ENCODE peak calls at places on chromosomes 16 and 17, in ten cellular contexts. E is head of caudate nucleus; S is activated CD4-positive, alpha-beta T cell treated with anti-CD3 and anti-CD28 coated beads, Interleukin-2, amount 10 ng/mL, durations not matched to agents 7 days and 5 days; F is lung; U is H4; K is stimulated activated CD4-positive, alpha-beta T cell treated with anti-CD3 and anti-CD28 coated beads, Interleukin-15, amount 100 ng/mL, for 48 hours; A is NCI-H1092 treated with DMSO at 0.1 percent for 48 hours; T is GM03348; J is sciatic nerve; V is KG1. Z is an unnamed sample.

GRCh38 chr17:8016632-8017424 is 14.4 kb downstream of the GUCY2D start:
- DNase-seq in E (peak), S (peak), F (peak), U (no peak), K (peak), A (peak), T (no peak), J (peak), V (no peak), Z (no peak)

GRCh38 chr17:77723071-77723908 is 235.2 kb upstream of the TNRC6C start:
- DNase-seq in E (peak), S (no peak), F (no peak), U (no peak), K (no peak), A (peak), T (no peak), J (peak), V (no peak), Z (no peak)

GRCh38 chr17:81583589-81584337 is 31.6 kb upstream of the FAAP100 start:
- DNase-seq in E (no peak), S (no peak), F (no peak), U (peak), K (no peak), A (no peak), T (no peak), J (no peak), V (no peak), Z (no peak)

GRCh38 chr17:59423137-59423703 is 91.8 kb downstream of the YPEL2 start:
- DNase-seq in E (no peak), S (no peak), F (no peak), U (peak), K (no peak), A (no peak), T (peak), J (no peak), V (no peak), Z (peak)

GRCh38 chr16:49635009-49635350 is 220.9 kb downstream of the ZNF423 start:
- DNase-seq in E (peak), S (no peak), F (no peak), U (no peak), K (no peak), A (no peak), T (no peak), J (no peak), V (no peak), Z (no peak)

GRCh38 chr17:3953542-3953941 is 10.7 kb downstream of the ATP2A3 start:
- DNase-seq in E (no peak), S (no peak), F (no peak), U (no peak), K (no peak), A (no peak), T (no peak), J (no peak), V (no peak), Z (no peak)

GRCh38 chr16:53090591-53091507 is 36.1 kb downstream of the CHD9 start:
- DNase-seq in E (peak), S (no peak), F (peak), U (peak), K (no peak), A (peak), T (peak), J (peak), V (peak), Z (peak)

GRCh38 chr16:53913082-53913870 is 209.3 kb downstream of the FTO start:
- DNase-seq in E (peak), S (no peak), F (peak), U (peak), K (no peak), A (no peak), T (peak), J (no peak), V (no peak), Z (peak)

GRCh38 chr16:67528222-67528869 is at the start of gene RIPOR1:
- DNase-seq in E (peak), S (peak), F (no peak), U (no peak), K (no peak), A (no peak), T (peak), J (peak), V (no peak), Z (peak)

GRCh38 chr17:81870978-81871386 is at the start of gene ARHGDIA:
- DNase-seq in E (no peak), S (no peak), F (no peak), U (peak), K (no peak), A (no peak), T (no peak), J (no peak), V (no peak), Z (no peak)

GRCh38 chr17:45653616-45654015 is 130.5 kb upstream of the CRHR1 start:
- DNase-seq in E (no peak), S (no peak), F (no peak), U (no peak), K (no peak), A (no peak), T (no peak), J (no peak), V (no peak), Z (no peak)

GRCh38 chr17:48539177-48539576 is 5.7 kb downstream of the HOXB2 start:
- DNase-seq in E (no peak), S (no peak), F (no peak), U (peak), K (no peak), A (no peak), T (peak), J (peak), V (no peak), Z (peak)

GRCh38 chr16:22323173-22323997 is 26.2 kb downstream of the POLR3E start:
- DNase-seq in E (no peak), S (no peak), F (no peak), U (no peak), K (no peak), A (no peak), T (no peak), J (no peak), V (no peak), Z (no peak)

Z was measured in AG10803.